ENCODE peak calls at places on chromosomes 2 and 18, in four cellular contexts. K is GM12878, Y is K562, F is HL-60. G is an unnamed sample.

GRCh38 chr18:74064510-74064909 is 83.1 kb downstream of the FBXO15 start:
- DNase-seq in K (no peak), Y (no peak), F (no peak), G (no peak)

GRCh38 chr18:32461704-32462272 is 8.9 kb downstream of the GAREM1 start:
- DNase-seq in Y (no peak), K (no peak), F (no peak), G (no peak)

GRCh38 chr18:48580782-48581181 is 42.0 kb downstream of the CTIF start:
- DNase-seq in Y (no peak), F (no peak), K (no peak), G (no peak)

GRCh38 chr2:223847410-223847809 is 10.0 kb upstream of the AP1S3 start:
- DNase-seq in F (no peak), K (no peak), Y (no peak), G (no peak)

GRCh38 chr2:48601349-48601748 is 16.3 kb upstream of the GTF2A1L start:
- DNase-seq in K (no peak), Y (peak), F (peak), G (no peak)

GRCh38 chr18:35692866-35693265 is 111.3 kb downstream of the GALNT1 start:
- DNase-seq in K (no peak), Y (no peak), F (no peak), G (no peak)

GRCh38 chr2:36338124-36338826 is 17.3 kb upstream of the CRIM1 start:
- DNase-seq in Y (no peak), K (no peak), F (no peak), G (no peak)

GRCh38 chr2:38155-38554 is 8.2 kb downstream of the FAM110C start:
- DNase-seq in F (no peak), Y (no peak), K (no peak), G (no peak)

GRCh38 chr18:26436176-26437031 is 111.9 kb downstream of the KCTD1 start:
- DNase-seq in K (no peak), Y (no peak), F (no peak), G (no peak)

GRCh38 chr2:109175350-109175678 is 46.3 kb downstream of the SH3RF3 start:
- DNase-seq in F (no peak), Y (no peak), K (no peak), G (no peak)

GRCh38 chr18:52156166-52156565 is 183.8 kb upstream of the DCC start:
- DNase-seq in K (no peak), Y (no peak), F (no peak), G (no peak)

GRCh38 chr2:28089486-28089885 is 199.0 kb downstream of the BABAM2 start:
- DNase-seq in K (no peak), Y (no peak), F (no peak), G (no peak)

GRCh38 chr18:53380063-53380639 is 844.3 kb downstream of the MBD2 start:
- DNase-seq in F (no peak), K (peak), Y (peak), G (no peak)

GRCh38 chr2:46679761-46680160 is 200.4 kb downstream of the TMEM247 start:
- DNase-seq in Y (no peak), F (no peak), K (no peak), G (no peak)

GRCh38 chr2:45890819-45891218 is 239.3 kb downstream of the PRKCE start:
- DNase-seq in K (peak), Y (no peak), F (no peak), G (no peak)

GRCh38 chr2:54310314-54310713 is 54.3 kb upstream of the TSPYL6 start:
- DNase-seq in Y (no peak), K (no peak), F (no peak), G (no peak)

GRCh38 chr2:142588269-142588668 is 289.2 kb upstream of the KYNU start:
- DNase-seq in F (no peak), Y (no peak), K (no peak), G (no peak)

GRCh38 chr2:118678985-118679384 is 168.5 kb downstream of the EN1 start:
- DNase-seq in Y (no peak), F (no peak), K (no peak), G (no peak)

GRCh38 chr2:154603682-154604081 is 94.8 kb upstream of the KCNJ3 start:
- DNase-seq in Y (no peak), K (no peak), F (no peak), G (no peak)

GRCh38 chr18:27599202-27599829 is 414.2 kb upstream of the CHST9 start:
- DNase-seq in F (peak), Y (peak), K (no peak), G (no peak)

GRCh38 chr2:9686061-9686460 is 55.3 kb upstream of the YWHAQ start:
- DNase-seq in F (no peak), Y (peak), K (no peak), G (no peak)

GRCh38 chr2:232487385-232488096 is at the start of gene ECEL1:
- DNase-seq in K (no peak), Y (no peak), F (no peak), G (no peak)

GRCh38 chr2:71482055-71482454 is 28.7 kb downstream of the DYSF start:
- DNase-seq in Y (no peak), F (no peak), K (no peak), G (no peak)

GRCh38 chr2:121335294-121336290 is 50.6 kb upstream of the TFCP2L1 start:
- DNase-seq in K (no peak), F (no peak), Y (peak), G (no peak)

GRCh38 chr18:29780814-29781213 is 1261.7 kb downstream of the DSC3 start:
- DNase-seq in F (no peak), Y (no peak), K (no peak), G (no peak)

GRCh38 chr18:29779096-29779495 is 1263.4 kb downstream of the DSC3 start:
- DNase-seq in F (no peak), Y (no peak), K (no peak), G (no peak)
- TF ChIP-seq SPI1 in F (no peak), Y (no peak), K (no peak), G (no peak)

GRCh38 chr2:101805146-101806088 is 107.9 kb downstream of the MAP4K4 start:
- DNase-seq in F (no peak), K (no peak), Y (no peak), G (no peak)

GRCh38 chr2:101807242-101807641 is 109.7 kb downstream of the MAP4K4 start:
- DNase-seq in K (no peak), F (no peak), Y (no peak), G (no peak)

GRCh38 chr2:101803945-101804696 is 106.6 kb downstream of the MAP4K4 start:
- DNase-seq in F (peak), Y (no peak), K (no peak), G (no peak)

GRCh38 chr2:101808006-101808562 is 110.6 kb downstream of the MAP4K4 start:
- DNase-seq in Y (no peak), F (no peak), K (no peak), G (no peak)

GRCh38 chr2:101806123-101806522 is 108.6 kb downstream of the MAP4K4 start:
- DNase-seq in Y (peak), F (no peak), K (no peak), G (no peak)
- TF ChIP-seq SPI1 in Y (no peak), F (no peak), K (no peak), G (no peak)

DNA sequence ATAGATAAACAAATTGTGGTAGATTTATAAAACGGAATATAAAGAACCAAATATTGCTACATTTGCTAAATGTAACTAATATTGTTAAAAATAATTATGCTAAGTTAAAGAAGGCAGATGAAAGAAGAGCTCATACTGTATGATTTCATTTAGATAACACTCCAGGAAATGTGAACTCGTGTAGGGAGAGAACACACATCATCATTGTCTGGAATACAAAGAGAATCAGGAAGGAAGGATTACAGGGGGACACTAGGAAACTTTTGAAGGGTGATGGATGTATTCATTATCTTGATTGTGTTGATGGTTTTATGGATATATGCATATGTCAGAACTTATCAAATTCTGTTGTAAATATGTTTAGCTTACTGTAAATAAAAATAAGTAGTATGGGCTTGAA is 104.1 kb upstream of the TRIB2 start:
- DNase-seq in Y (no peak), K (no peak), F (no peak), G (no peak)
- TF ChIP-seq SPI1 in Y (no peak), K (no peak), F (no peak), G (no peak)

GRCh38 chr2:112688086-112688880 is 32.5 kb upstream of the NT5DC4 start:
- DNase-seq in F (no peak), Y (no peak), K (no peak), G (no peak)

GRCh38 chr2:112692496-112692911 is 28.3 kb upstream of the NT5DC4 start:
- DNase-seq in Y (peak), F (peak), K (peak), G (peak)

GRCh38 chr2:112691761-112692370 is 29.0 kb upstream of the NT5DC4 start:
- DNase-seq in Y (no peak), K (no peak), F (no peak), G (no peak)

GRCh38 chr2:112692914-112693313 is 27.9 kb upstream of the NT5DC4 start:
- DNase-seq in Y (no peak), F (no peak), K (no peak), G (no peak)

GRCh38 chr2:112690853-112691390 is 29.9 kb upstream of the NT5DC4 start:
- DNase-seq in F (peak), K (no peak), Y (peak), G (no peak)
- TF ChIP-seq SPI1 in F (no peak), K (no peak), Y (no peak), G (no peak)

GRCh38 chr2:201909348-201909747 is 103.0 kb downstream of the CDK15 start:
- DNase-seq in Y (no peak), K (no peak), F (no peak), G (no peak)
- TF ChIP-seq SPI1 in Y (no peak), K (no peak), F (no peak), G (no peak)

GRCh38 chr2:1750270-1750934 is 6.1 kb upstream of the PXDN start:
- DNase-seq in F (no peak), K (no peak), Y (no peak), G (no peak)

GRCh38 chr2:1748176-1748740 is 3.9 kb upstream of the PXDN start:
- DNase-seq in F (no peak), K (no peak), Y (no peak), G (no peak)

GRCh38 chr2:1749489-1749748 is 5.1 kb upstream of the PXDN start:
- DNase-seq in F (no peak), Y (no peak), K (no peak), G (no peak)

GRCh38 chr2:1749750-1750149 is 5.4 kb upstream of the PXDN start:
- DNase-seq in K (no peak), F (no peak), Y (no peak), G (no peak)

GRCh38 chr2:1748741-1749488 is 4.6 kb upstream of the PXDN start:
- DNase-seq in F (no peak), Y (no peak), K (no peak), G (no peak)
- TF ChIP-seq SPI1 in F (no peak), Y (no peak), K (no peak), G (no peak)

GRCh38 chr2:145006957-145007672 is 487.2 kb upstream of the ZEB2 start:
- DNase-seq in F (no peak), Y (no peak), K (no peak), G (no peak)
- TF ChIP-seq SPI1 in F (no peak), Y (no peak), K (no peak), G (no peak)

DNA sequence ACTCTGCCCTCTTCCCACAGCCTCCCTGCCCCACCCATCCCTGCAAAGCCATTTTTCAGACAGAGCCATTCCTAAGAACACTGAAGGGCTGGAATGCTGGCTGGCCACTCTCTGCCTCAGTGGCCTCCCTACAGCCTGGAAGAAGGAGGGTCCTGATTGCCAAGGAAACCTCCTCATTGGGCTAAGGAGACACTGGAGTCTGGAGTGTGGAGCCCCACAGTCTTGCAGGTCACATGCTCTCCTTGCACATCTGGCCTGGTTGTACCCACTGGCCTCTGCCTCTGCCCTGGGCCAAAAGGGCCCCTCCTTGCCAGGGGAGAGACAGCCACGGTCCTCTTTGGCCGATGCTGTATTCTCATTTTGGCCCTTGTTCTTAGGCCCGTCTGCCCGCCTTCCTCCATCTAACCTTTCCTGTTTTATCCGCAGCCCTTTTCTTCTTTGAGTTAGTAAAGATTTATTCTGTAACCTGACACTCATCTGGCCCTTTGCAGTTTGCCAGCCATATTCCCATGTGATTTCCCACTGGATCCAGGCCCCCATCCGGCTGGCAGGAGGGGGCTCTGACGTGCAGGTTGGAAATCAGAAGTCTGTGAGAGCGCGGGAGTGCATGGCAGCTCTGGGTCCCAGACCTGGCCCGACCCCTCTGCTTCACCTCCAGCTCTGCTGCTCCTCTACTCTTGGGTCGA is 11.0 kb upstream of the CATIP start:
- DNase-seq in Y (no peak), K (no peak), F (no peak), G (no peak)
- TF ChIP-seq SPI1 in Y (no peak), K (no peak), F (no peak), G (no peak)

DNA sequence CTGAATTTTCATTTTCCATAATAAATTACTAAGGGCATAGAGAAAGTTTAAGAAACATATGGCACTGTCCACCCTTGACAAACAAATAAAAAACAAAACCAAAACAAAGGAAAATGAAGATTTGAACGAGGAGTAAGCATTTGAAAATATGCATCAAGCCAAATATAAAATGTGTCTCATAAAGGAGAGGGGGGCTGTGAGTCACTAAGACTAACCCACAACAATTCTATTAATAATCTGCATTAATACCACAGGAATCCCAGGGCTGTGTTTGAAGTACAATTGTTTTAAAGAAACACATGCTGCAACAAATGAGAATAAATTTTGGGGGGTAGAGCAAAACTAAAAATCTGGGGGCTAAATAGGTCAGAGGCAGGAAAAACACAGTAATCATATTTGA is 53.8 kb upstream of the STK17B start:
- DNase-seq in Y (no peak), K (no peak), F (no peak), G (no peak)
- TF ChIP-seq SPI1 in Y (no peak), K (no peak), F (no peak), G (no peak)